ENCODE peak calls at places on chromosome 10, in seven cellular contexts. S, G, C, W, Q, F and V are unnamed samples.

GRCh38 chr10:107733328-107733727 is 568.8 kb upstream of the SORCS1 start:
- DNase-seq in S (no peak), G (no peak), C (no peak), W (no peak), Q (no peak), F (no peak), V (no peak)

GRCh38 chr10:29734640-29734979 is 99.8 kb upstream of the SVIL start:
- DNase-seq in S (no peak), G (no peak), C (no peak), W (no peak), Q (no peak), F (no peak), V (peak)

GRCh38 chr10:31345886-31346285 is 26.9 kb downstream of the ZEB1 start:
- DNase-seq in S (no peak), G (no peak), C (no peak), W (no peak), Q (no peak), F (no peak), V (no peak)

GRCh38 chr10:76977046-76977445 is 660.6 kb downstream of the KCNMA1 start:
- DNase-seq in S (no peak), G (no peak), C (no peak), W (no peak), Q (no peak), F (no peak), V (no peak)

GRCh38 chr10:51867956-51868355 is 168.6 kb upstream of the CSTF2T start:
- DNase-seq in S (no peak), G (no peak), C (no peak), W (no peak), Q (no peak), F (no peak), V (no peak)

GRCh38 chr10:86480571-86480970 is 41.0 kb downstream of the WAPL start:
- DNase-seq in S (no peak), G (no peak), C (no peak), W (no peak), Q (no peak), F (no peak), V (no peak)

GRCh38 chr10:90857635-90858488 is at the start of gene HTR7:
- DNase-seq in S (peak), G (no peak), C (peak), W (no peak), Q (peak), F (peak), V (peak)

GRCh38 chr10:58435297-58435696 is 50.1 kb downstream of the TFAM start:
- DNase-seq in S (no peak), G (no peak), C (no peak), W (no peak), Q (peak), F (no peak), V (no peak)

GRCh38 chr10:31139497-31139896 is 107.8 kb upstream of the ZNF438 start:
- DNase-seq in S (no peak), G (no peak), C (no peak), W (no peak), Q (no peak), F (no peak), V (no peak)

GRCh38 chr10:4650109-4650508 is 175.9 kb upstream of the AKR1E2 start:
- DNase-seq in S (no peak), G (no peak), C (no peak), W (no peak), Q (no peak), F (no peak), V (no peak)

GRCh38 chr10:77004917-77005564 is 632.6 kb downstream of the KCNMA1 start:
- DNase-seq in S (peak), G (no peak), C (no peak), W (no peak), Q (peak), F (peak), V (no peak)

GRCh38 chr10:115572740-115573455 is 479.7 kb downstream of the ATRNL1 start:
- DNase-seq in S (peak), G (no peak), C (no peak), W (no peak), Q (no peak), F (no peak), V (no peak)

GRCh38 chr10:27341001-27341400 is 100.4 kb upstream of the ACBD5 start:
- DNase-seq in S (no peak), G (no peak), C (no peak), W (no peak), Q (peak), F (no peak), V (no peak)

GRCh38 chr10:3014968-3015367 is 52.4 kb upstream of the PFKP start:
- DNase-seq in S (no peak), G (no peak), C (no peak), W (no peak), Q (no peak), F (no peak), V (no peak)

GRCh38 chr10:72243822-72244437 is 27.9 kb upstream of the ASCC1 start:
- DNase-seq in S (no peak), G (no peak), C (no peak), W (no peak), Q (no peak), F (peak), V (no peak)

GRCh38 chr10:72240371-72240770 is 24.3 kb upstream of the ASCC1 start:
- DNase-seq in S (no peak), G (no peak), C (no peak), W (no peak), Q (no peak), F (no peak), V (no peak)

GRCh38 chr10:72242675-72243074 is 26.6 kb upstream of the ASCC1 start:
- DNase-seq in S (no peak), G (no peak), C (no peak), W (no peak), Q (no peak), F (no peak), V (no peak)

GRCh38 chr10:72239409-72239808 is 23.3 kb upstream of the ASCC1 start:
- DNase-seq in S (no peak), G (no peak), C (no peak), W (no peak), Q (no peak), F (no peak), V (no peak)

GRCh38 chr10:72241853-72242252 is 25.8 kb upstream of the ASCC1 start:
- DNase-seq in S (no peak), G (no peak), C (no peak), W (no peak), Q (no peak), F (no peak), V (no peak)
- TF ChIP-seq TAF1 in S (no peak), G (no peak), C (no peak), W (no peak), Q (no peak), F (no peak), V (no peak)

DNA sequence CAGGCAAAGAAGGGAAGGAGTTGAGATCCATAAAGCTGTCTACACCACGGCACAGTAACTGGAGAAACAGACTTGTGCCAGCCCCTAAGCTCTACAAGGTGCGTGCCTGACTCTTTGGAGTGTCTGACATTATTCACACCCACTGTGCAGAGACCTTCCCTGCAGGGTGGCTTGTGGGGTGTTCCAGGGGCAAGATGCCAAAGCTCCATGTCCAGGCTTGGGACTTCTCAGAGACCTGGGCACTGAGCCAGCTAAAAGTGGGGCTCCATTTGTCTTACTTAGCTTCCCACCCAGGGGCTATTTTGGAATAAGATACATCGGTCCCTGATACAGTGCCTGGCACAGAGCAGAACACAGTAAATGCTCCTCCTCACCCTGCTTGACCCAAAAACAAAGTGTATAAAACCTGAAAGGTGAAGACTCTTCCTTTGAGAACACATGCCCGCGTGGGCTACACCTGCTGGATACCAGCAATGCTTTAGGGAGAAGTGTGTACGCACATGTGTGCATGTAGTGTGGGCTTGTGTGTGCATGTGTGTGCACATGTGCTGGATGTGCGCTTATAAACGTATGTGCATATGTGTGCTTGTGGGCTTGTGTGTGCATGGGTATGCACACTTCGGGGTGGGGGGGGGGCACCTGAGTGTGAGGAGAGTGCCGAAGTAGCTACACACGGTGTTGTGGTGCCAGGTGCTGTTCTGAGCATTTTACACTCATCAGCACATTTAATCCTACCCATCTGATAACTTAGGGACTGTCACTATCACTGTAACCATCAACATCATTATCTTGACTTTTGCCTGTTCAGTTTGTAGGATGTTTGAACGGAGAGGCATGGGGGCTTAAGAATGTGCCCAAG is 143.0 kb downstream of the ARHGAP22 start:
- DNase-seq in S (no peak), G (no peak), C (no peak), W (no peak), Q (no peak), F (no peak), V (no peak)
- TF ChIP-seq TAF1 in S (no peak), G (no peak), C (no peak), W (no peak), Q (no peak), F (no peak), V (no peak)

GRCh38 chr10:96047004-96047649 is 3.7 kb downstream of the CCNJ start:
- DNase-seq in S (no peak), G (no peak), C (no peak), W (no peak), Q (peak), F (no peak), V (no peak)

GRCh38 chr10:96043895-96044580 is 655 bp downstream of the CCNJ start:
- DNase-seq in S (peak), G (no peak), C (peak), W (no peak), Q (peak), F (peak), V (peak)

GRCh38 chr10:96046546-96046945 is 3.2 kb downstream of the CCNJ start:
- DNase-seq in S (no peak), G (no peak), C (no peak), W (no peak), Q (no peak), F (no peak), V (no peak)

GRCh38 chr10:96043157-96043894 is at the start of gene CCNJ:
- DNase-seq in S (peak), G (peak), C (peak), W (peak), Q (peak), F (peak), V (peak)

GRCh38 chr10:96044686-96045085 is 1.3 kb downstream of the CCNJ start:
- DNase-seq in S (no peak), G (no peak), C (no peak), W (no peak), Q (peak), F (no peak), V (no peak)
- TF ChIP-seq TAF1 in S (no peak), G (no peak), C (no peak), W (no peak), Q (no peak), F (no peak), V (no peak)

GRCh38 chr10:124348801-124349200 is 69.9 kb downstream of the OAT start:
- DNase-seq in S (no peak), G (no peak), C (no peak), W (no peak), Q (no peak), F (no peak), V (no peak)

GRCh38 chr10:124349993-124350280 is 68.8 kb downstream of the OAT start:
- DNase-seq in S (no peak), G (no peak), C (no peak), W (no peak), Q (no peak), F (no peak), V (no peak)

GRCh38 chr10:124351481-124352220 is 67.1 kb downstream of the OAT start:
- DNase-seq in S (no peak), G (no peak), C (no peak), W (no peak), Q (no peak), F (no peak), V (no peak)

GRCh38 chr10:124349231-124349992 is 69.3 kb downstream of the OAT start:
- DNase-seq in S (no peak), G (no peak), C (no peak), W (no peak), Q (no peak), F (no peak), V (no peak)

GRCh38 chr10:124350806-124351205 is 67.9 kb downstream of the OAT start:
- DNase-seq in S (no peak), G (no peak), C (no peak), W (no peak), Q (no peak), F (no peak), V (no peak)
- TF ChIP-seq TAF1 in S (no peak), G (no peak), C (no peak), W (no peak), Q (no peak), F (no peak), V (no peak)

GRCh38 chr10:70265032-70265689 is 18.6 kb downstream of the NPFFR1 start:
- DNase-seq in S (peak), G (peak), C (no peak), W (no peak), Q (peak), F (peak), V (peak)
- TF ChIP-seq TAF1 in S (no peak), G (no peak), C (no peak), W (no peak), Q (no peak), F (no peak), V (no peak)

GRCh38 chr10:74153123-74153522 is 2.1 kb downstream of the ADK start:
- DNase-seq in S (peak), G (no peak), C (no peak), W (no peak), Q (peak), F (peak), V (no peak)

GRCh38 chr10:74151879-74152722 is 1.1 kb downstream of the ADK start:
- DNase-seq in S (no peak), G (no peak), C (no peak), W (no peak), Q (no peak), F (no peak), V (no peak)

GRCh38 chr10:74151057-74151878 is at the start of gene ADK:
- DNase-seq in S (peak), G (peak), C (peak), W (no peak), Q (peak), F (peak), V (peak)

GRCh38 chr10:74153676-74154075 is 2.7 kb downstream of the ADK start:
- DNase-seq in S (no peak), G (no peak), C (no peak), W (no peak), Q (no peak), F (no peak), V (no peak)

GRCh38 chr10:74150151-74151056 is at the start of gene AP3M1:
- DNase-seq in S (peak), G (peak), C (peak), W (peak), Q (no peak), F (peak), V (peak)
- TF ChIP-seq TAF1 in S (peak), G (no peak), C (peak), W (peak), Q (no peak), F (peak), V (no peak)

GRCh38 chr10:46292573-46293023 is 5.8 kb downstream of the ANTXRL start:
- DNase-seq in S (no peak), G (no peak), C (no peak), W (no peak), Q (no peak), F (no peak), V (no peak)

GRCh38 chr10:46293832-46294640 is 7.2 kb downstream of the ANTXRL start:
- DNase-seq in S (no peak), G (no peak), C (no peak), W (no peak), Q (no peak), F (no peak), V (no peak)

GRCh38 chr10:46293228-46293627 is 6.4 kb downstream of the ANTXRL start:
- DNase-seq in S (no peak), G (no peak), C (no peak), W (no peak), Q (no peak), F (no peak), V (no peak)

GRCh38 chr10:46296629-46297275 is 10.0 kb downstream of the ANTXRL start:
- DNase-seq in S (no peak), G (no peak), C (no peak), W (no peak), Q (no peak), F (no peak), V (no peak)

DNA sequence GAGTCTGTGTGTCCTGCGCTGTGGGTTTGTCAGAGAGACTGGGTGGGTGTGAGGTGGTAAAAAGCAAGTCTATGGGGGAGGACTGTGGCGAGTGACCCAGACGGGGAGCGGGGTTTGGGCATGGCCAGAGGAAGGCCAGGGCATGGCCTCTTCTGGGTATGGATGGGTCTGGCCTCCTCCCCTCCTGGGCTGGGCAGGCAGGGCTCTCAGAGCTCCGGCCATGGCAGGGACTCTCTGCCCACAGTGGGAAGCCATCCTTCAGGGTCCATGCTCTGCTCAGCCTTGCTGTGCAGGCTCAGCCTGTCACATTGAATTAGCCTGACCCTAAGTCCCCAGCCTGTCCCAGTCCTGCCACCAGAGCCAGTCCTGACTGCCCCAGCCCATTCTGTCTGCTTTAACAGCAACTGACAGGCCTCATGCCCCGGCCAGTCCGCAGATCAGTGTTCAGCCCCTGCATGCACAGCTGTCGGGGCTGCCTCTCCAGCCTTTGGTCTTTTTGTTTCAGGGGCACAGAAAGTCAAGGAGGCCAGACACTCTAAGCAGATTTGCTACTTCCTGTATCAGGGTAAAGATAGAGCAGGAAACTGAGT is 7.9 kb downstream of the ANTXRL start:
- DNase-seq in S (no peak), G (no peak), C (no peak), W (no peak), Q (no peak), F (no peak), V (no peak)
- TF ChIP-seq TAF1 in S (no peak), G (no peak), C (no peak), W (no peak), Q (no peak), F (no peak), V (no peak)

DNA sequence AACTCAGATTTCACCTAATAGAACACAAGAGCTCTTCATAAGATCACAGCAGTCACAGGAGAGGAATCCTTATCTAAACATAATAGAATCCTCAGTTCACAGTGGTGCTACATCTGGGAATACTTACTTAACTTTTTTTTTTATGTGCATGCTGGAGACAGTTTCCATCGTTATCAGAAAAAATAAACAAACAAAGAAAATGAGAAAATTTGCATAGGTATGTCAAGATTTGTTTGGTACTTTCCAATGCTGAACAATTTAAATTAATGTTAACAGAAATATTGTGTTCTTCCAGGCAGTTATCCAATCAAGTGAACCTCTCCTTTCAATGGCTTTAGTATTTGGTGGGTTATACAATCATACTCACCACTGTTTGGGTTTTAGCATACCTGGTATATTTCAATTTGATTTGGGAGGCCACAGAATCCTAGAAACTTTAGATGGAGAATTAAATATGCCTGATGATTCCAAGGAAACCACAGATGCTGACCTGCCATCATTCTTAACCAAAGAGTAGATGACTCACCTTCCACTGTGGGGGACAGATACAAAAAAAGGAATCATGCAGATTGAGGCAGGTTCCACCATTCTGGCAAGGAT is 6.4 kb downstream of the CUBN start:
- DNase-seq in S (no peak), G (no peak), C (no peak), W (no peak), Q (no peak), F (no peak), V (no peak)
- TF ChIP-seq TAF1 in S (no peak), G (no peak), C (no peak), W (no peak), Q (no peak), F (no peak), V (no peak)

GRCh38 chr10:84004206-84004605 is 135.1 kb upstream of the GHITM start:
- DNase-seq in S (no peak), G (no peak), C (no peak), W (no peak), Q (no peak), F (no peak), V (no peak)

GRCh38 chr10:84007482-84007881 is 131.8 kb upstream of the GHITM start:
- DNase-seq in S (no peak), G (no peak), C (no peak), W (no peak), Q (no peak), F (no peak), V (no peak)

GRCh38 chr10:84012831-84013458 is 126.4 kb upstream of the GHITM start:
- DNase-seq in S (no peak), G (no peak), C (no peak), W (peak), Q (no peak), F (no peak), V (no peak)

GRCh38 chr10:84008878-84009277 is 130.4 kb upstream of the GHITM start:
- DNase-seq in S (peak), G (no peak), C (no peak), W (no peak), Q (no peak), F (peak), V (no peak)
- TF ChIP-seq TAF1 in S (no peak), G (no peak), C (no peak), W (no peak), Q (no peak), F (no peak), V (no peak)